ENCODE peak calls at places on chromosomes 5 and 9, in nine cellular contexts. Y, Q, P, A, V, S, K, J and M are unnamed samples.
A peak's percentile ranks its signal among the peaks of the same experiment; 100 is the strongest.

GRCh38 chr9:91426123-91426745 is 2.6 kb upstream of the NFIL3 start:
- DNase-seq in P (no peak), Y (peak; percentile 22), J (no peak), A (no peak), V (peak; percentile 13), S (no peak), Q (no peak), K (peak; percentile 9), M (no peak)

GRCh38 chr9:32220750-32221149 is 163.7 kb upstream of the ACO1 start:
- DNase-seq in Q (no peak), S (no peak), A (no peak), J (no peak), V (no peak), Y (no peak), K (no peak), P (no peak), M (no peak)

GRCh38 chr9:8589476-8589875 is 789.9 kb upstream of the DMAC1 start:
- DNase-seq in K (no peak), J (no peak), Y (no peak), S (no peak), Q (no peak), A (no peak), V (no peak), P (no peak), M (no peak)

GRCh38 chr9:30628915-30629564 is 1755.4 kb upstream of the ACO1 start:
- DNase-seq in P (no peak), Q (no peak), V (no peak), J (no peak), S (no peak), A (no peak), K (no peak), Y (no peak), M (no peak)

GRCh38 chr9:33210006-33210715 is 29.8 kb upstream of the SPINK4 start:
- DNase-seq in V (no peak), J (no peak), K (no peak), Y (no peak), P (no peak), Q (no peak), S (no peak), A (no peak), M (no peak)

GRCh38 chr9:31394040-31394473 is 990.4 kb upstream of the ACO1 start:
- DNase-seq in Q (no peak), Y (no peak), K (no peak), P (no peak), J (no peak), V (no peak), A (no peak), S (no peak), M (no peak)

GRCh38 chr5:123157797-123158528 is 68.9 kb downstream of the PRDM6 start:
- DNase-seq in Y (no peak), Q (no peak), S (no peak), A (no peak), V (no peak), P (no peak), J (no peak), K (no peak), M (no peak)

GRCh38 chr9:131762356-131762932 is 22.6 kb upstream of the RAPGEF1 start:
- DNase-seq in J (no peak), A (peak; percentile 92), K (peak; percentile 76), P (peak; percentile 72), V (peak; percentile 48), Y (peak; percentile 64), S (peak; percentile 78), Q (peak; percentile 74), M (peak; percentile 65)

GRCh38 chr9:78026947-78027346 is 4.7 kb downstream of the GNAQ start:
- DNase-seq in Y (no peak), A (no peak), Q (no peak), P (no peak), V (no peak), J (no peak), S (no peak), K (no peak), M (no peak)

GRCh38 chr9:14372437-14373318 is 58.7 kb upstream of the NFIB start:
- DNase-seq in P (no peak), S (no peak), Q (peak; percentile 38), K (no peak), J (no peak), V (no peak), A (no peak), Y (no peak), M (no peak)

GRCh38 chr9:14313378-14313940 is 482 bp downstream of the NFIB start:
- DNase-seq in K (peak; percentile 39), A (peak; percentile 60), P (no peak), S (no peak), Y (no peak), Q (no peak), J (no peak), V (no peak), M (no peak)

GRCh38 chr5:168528521-168529360 is at the start of gene FBLL1:
- DNase-seq in A (peak; percentile 89), P (peak; percentile 81), Q (peak; percentile 29), Y (no peak), J (no peak), S (peak; percentile 49), V (no peak), K (peak; percentile 22), M (no peak)

GRCh38 chr9:136728548-136729123 is 14.1 kb downstream of the LCN10 start:
- DNase-seq in J (no peak), K (no peak), A (peak; percentile 67), S (no peak), Y (no peak), P (no peak), Q (peak; percentile 42), V (no peak), M (no peak)

GRCh38 chr5:71811779-71812178 is 92.7 kb downstream of the CARTPT start:
- DNase-seq in P (no peak), A (no peak), S (no peak), K (no peak), Q (no peak), J (no peak), V (no peak), Y (no peak), M (no peak)

GRCh38 chr9:5884191-5884590 is 6.5 kb upstream of the MLANA start:
- DNase-seq in Q (no peak), A (no peak), P (no peak), J (no peak), S (no peak), K (no peak), Y (no peak), V (no peak), M (no peak)

GRCh38 chr9:99143661-99144060 is 38.7 kb downstream of the TGFBR1 start:
- DNase-seq in S (no peak), Y (no peak), A (no peak), P (no peak), J (no peak), Q (no peak), K (no peak), V (no peak), M (no peak)